ENCODE peak calls at places on chromosome 12, in four cellular contexts. Y, A, Z and V are unnamed samples.

GRCh38 chr12:24066865-24067264 is 117.4 kb upstream of the SOX5 start:
- DNase-seq in A (no peak), Y (peak; percentile 93), Z (no peak), V (no peak)

GRCh38 chr12:52612431-52613290 is 5.7 kb downstream of the KRT73 start:
- DNase-seq in Y (no peak), Z (no peak), A (no peak), V (peak; percentile 61)

GRCh38 chr12:71164877-71165197 is 7.0 kb upstream of the TSPAN8 start:
- DNase-seq in A (no peak), Y (no peak), Z (no peak), V (no peak)

GRCh38 chr12:111766608-111767361 is at the start of gene ALDH2:
- DNase-seq in Z (peak; percentile 69), A (peak; percentile 81), Y (peak; percentile 47), V (peak; percentile 13)

GRCh38 chr12:31323466-31324115 is 2.4 kb downstream of the SINHCAF start:
- DNase-seq in A (peak; percentile 44), Z (no peak), Y (no peak), V (no peak)

GRCh38 chr12:117587646-117588287 is 226.3 kb upstream of the NOS1 start:
- DNase-seq in A (peak; percentile 50), Y (peak; percentile 1), Z (peak; percentile 66), V (no peak)

GRCh38 chr12:133130808-133131128 is 341 bp downstream of the ZNF10 start:
- DNase-seq in Y (peak; percentile 20), A (peak; percentile 20), Z (no peak), V (peak; percentile 47)

GRCh38 chr12:13044859-13045384 is 741 bp downstream of the FAM234B start:
- DNase-seq in A (no peak), Z (no peak), Y (peak; percentile 22), V (no peak)

GRCh38 chr12:113086249-113087164 is 30.0 kb downstream of the DTX1 start:
- DNase-seq in Y (no peak), Z (no peak), A (no peak), V (peak; percentile 38)

GRCh38 chr12:105218434-105218833 is 17.5 kb downstream of the APPL2 start:
- DNase-seq in Z (no peak), Y (no peak), A (no peak), V (no peak)

GRCh38 chr12:18684430-18684829 is 53.4 kb downstream of the PLCZ1 start:
- DNase-seq in Y (peak; percentile 19), A (no peak), Z (no peak), V (no peak)

GRCh38 chr12:107843351-107844311 is 69.1 kb downstream of the ASCL4 start:
- DNase-seq in Z (peak; percentile 26), A (no peak), Y (peak; percentile 7), V (no peak)

GRCh38 chr12:78568326-78569020 is 296.1 kb upstream of the SYT1 start:
- DNase-seq in Z (no peak), A (no peak), Y (no peak), V (no peak)

GRCh38 chr12:103561174-103561573 is 25.9 kb upstream of the STAB2 start:
- DNase-seq in Y (peak; percentile 32), A (no peak), Z (no peak), V (no peak)

GRCh38 chr12:34296143-34297041 is 274.1 kb downstream of the ALG10 start:
- DNase-seq in Z (no peak), Y (no peak), A (no peak), V (no peak)

GRCh38 chr12:2149091-2149490 is 96.3 kb downstream of the CACNA1C start:
- DNase-seq in Z (no peak), Y (peak; percentile 63), A (no peak), V (no peak)

GRCh38 chr12:111276189-111276588 is 92.7 kb downstream of the PHETA1 start:
- DNase-seq in Y (no peak), A (no peak), Z (no peak), V (no peak)

GRCh38 chr12:95412826-95413311 is 61.1 kb upstream of the METAP2 start:
- DNase-seq in A (no peak), Y (peak; percentile 98), Z (no peak), V (no peak)

GRCh38 chr12:87196329-87196728 is 832.9 kb downstream of the C12orf50 start:
- DNase-seq in Y (peak; percentile 71), A (no peak), Z (no peak), V (no peak)

GRCh38 chr12:16012086-16012485 is 101.0 kb downstream of the DERA start:
- DNase-seq in Y (peak; percentile 83), A (no peak), Z (no peak), V (no peak)

GRCh38 chr12:129372876-129373275 is 519.6 kb downstream of the GLT1D1 start:
- DNase-seq in Y (no peak), Z (no peak), A (no peak), V (no peak)

GRCh38 chr12:96094201-96094600 is 58.8 kb upstream of the LTA4H start:
- DNase-seq in Z (no peak), Y (no peak), A (no peak), V (no peak)

GRCh38 chr12:92624236-92624635 is 78.6 kb upstream of the PLEKHG7 start:
- DNase-seq in A (no peak), Y (peak; percentile 24), Z (no peak), V (no peak)

GRCh38 chr12:26806556-26806955 is 26.4 kb downstream of the ITPR2 start:
- DNase-seq in Z (no peak), A (no peak), Y (no peak), V (no peak)

DNA sequence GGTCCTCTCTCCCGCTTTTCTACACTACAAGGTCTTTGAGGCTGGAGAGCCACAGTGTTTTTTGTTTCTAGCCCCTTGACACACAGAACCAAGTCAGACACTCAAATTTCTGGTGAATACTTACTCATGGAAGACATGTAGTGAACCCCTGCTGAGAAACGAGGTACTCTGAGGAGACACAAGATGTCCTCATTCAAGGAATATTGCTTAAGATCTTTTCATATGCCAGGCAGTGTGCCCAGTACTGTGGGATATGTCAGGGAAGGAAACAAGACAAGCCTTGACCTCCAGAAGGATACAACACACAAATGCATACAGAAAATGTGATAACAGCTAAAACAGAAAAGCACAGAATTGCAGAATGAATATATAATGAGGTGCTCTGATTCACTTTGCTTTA is 75.9 kb downstream of the TMTC1 start:
- DNase-seq in Z (no peak), A (no peak), Y (no peak), V (no peak)
- TF ChIP-seq CTCF in Z (no peak), A (no peak), Y (no peak), V (no peak)

DNA sequence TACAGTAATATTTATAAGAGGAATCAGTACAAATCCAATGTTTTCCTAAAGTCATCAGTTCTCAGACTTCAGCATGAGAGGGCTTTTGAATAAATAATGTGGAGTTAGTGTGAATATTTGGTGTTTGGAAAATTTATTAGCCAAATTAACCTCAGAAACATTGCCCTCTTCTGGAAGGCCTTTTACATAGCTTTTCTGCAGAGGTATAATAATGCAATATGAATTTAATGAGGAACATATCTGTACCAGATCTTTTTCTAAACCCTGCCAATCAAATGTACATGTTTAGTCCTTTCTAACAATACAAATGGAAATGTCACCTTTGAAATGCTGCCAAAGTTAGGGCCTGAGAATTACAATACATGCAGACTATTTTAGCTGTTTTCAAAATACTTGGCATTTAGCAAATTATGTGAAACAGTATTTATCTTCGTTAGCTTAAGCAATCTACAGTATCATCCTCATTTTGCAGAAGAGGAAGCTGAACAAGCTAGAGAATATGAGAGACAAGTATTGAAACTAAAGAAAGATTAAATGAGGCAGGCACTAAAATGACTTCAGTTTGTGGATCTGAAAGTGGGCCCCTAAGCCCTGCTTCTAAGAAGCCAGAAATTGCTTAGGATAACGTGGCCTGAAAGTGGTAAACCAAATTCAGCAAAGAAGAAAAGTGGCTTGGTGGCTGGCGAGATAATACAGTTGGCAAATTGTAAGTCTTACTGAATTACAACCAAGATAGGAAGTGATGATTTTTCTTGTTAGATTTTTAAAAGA is 60.4 kb upstream of the MANSC4 start:
- DNase-seq in Y (peak; percentile 28), A (no peak), Z (no peak), V (no peak)
- TF ChIP-seq CTCF in Y (peak; percentile 64), A (no peak), Z (no peak), V (no peak)

GRCh38 chr12:109951751-109952150 is 44.4 kb downstream of the GIT2 start:
- DNase-seq in A (no peak), Z (no peak), Y (peak; percentile 59), V (no peak)
- TF ChIP-seq CTCF in A (no peak), Z (no peak), Y (peak; percentile 7), V (no peak)

DNA sequence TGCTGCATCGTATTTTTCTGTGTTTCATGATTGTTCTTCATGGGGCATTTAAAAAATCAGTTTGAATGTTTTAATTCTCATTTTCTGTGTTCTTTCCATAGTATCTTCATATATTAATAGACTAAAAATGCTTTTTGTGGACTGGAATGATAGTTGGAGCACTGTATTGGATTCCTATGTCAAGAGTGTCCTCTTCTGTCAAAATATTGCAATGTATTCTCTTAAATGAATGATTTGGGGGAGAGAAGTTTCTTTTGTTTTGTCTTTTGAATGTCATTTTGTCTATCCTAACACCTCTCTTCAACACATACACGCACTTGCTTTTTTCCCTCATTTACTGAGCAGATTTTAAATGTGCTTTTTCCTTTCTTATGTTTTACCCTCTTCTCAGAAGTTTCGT is 4.7 kb upstream of the EIF2S3B start:
- DNase-seq in Z (no peak), Y (peak; percentile 28), A (no peak), V (no peak)
- TF ChIP-seq CTCF in Z (no peak), Y (peak; percentile 22), A (no peak), V (no peak)

GRCh38 chr12:68772714-68773113 is 26.7 kb downstream of the SLC35E3 start:
- DNase-seq in Y (no peak), Z (no peak), A (no peak), V (no peak)
- TF ChIP-seq CTCF in Y (no peak), Z (no peak), A (no peak), V (no peak)

GRCh38 chr12:54135621-54136027 is 53.2 kb downstream of the SMUG1 start:
- DNase-seq in Y (no peak), Z (no peak), A (no peak), V (no peak)

GRCh38 chr12:54139030-54139429 is 49.8 kb downstream of the SMUG1 start:
- DNase-seq in A (no peak), Y (no peak), Z (no peak), V (no peak)

GRCh38 chr12:54140958-54141388 is 47.8 kb downstream of the SMUG1 start:
- DNase-seq in A (no peak), Y (peak; percentile 65), Z (no peak), V (no peak)

GRCh38 chr12:54136844-54137580 is 51.8 kb downstream of the SMUG1 start:
- DNase-seq in Z (no peak), A (no peak), Y (no peak), V (no peak)

DNA sequence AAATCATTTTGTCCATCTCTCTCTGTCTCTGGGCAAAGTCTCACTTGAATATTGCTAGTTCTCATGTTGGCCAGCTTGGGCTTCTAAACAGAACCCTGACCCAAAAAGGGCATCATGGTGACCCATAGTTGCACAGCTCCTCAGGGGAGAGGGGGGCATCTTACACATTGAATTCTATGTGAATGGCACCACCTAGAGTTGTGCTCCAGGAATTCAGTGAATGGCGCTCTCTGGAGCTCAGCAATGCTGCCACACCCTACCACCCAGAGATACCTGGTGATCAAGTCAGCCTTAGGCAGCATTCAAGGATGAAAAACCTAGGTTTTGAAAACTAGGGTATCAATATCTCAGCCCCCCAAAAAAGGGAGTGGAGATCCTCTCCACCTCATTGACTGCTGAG is 50.6 kb downstream of the SMUG1 start:
- DNase-seq in Z (no peak), Y (no peak), A (no peak), V (no peak)
- TF ChIP-seq CTCF in Z (no peak), Y (no peak), A (no peak), V (no peak)

GRCh38 chr12:123601602-123602489 is at the start of gene DDX55:
- DNase-seq in A (peak; percentile 72), Z (peak; percentile 71), Y (peak; percentile 80), V (peak; percentile 84)
- TF ChIP-seq CTCF in A (peak; percentile 72), Z (peak; percentile 65), Y (peak; percentile 42), V (peak; percentile 42)